ENCODE peak calls at places on chromosomes 6 and 20, in five cellular contexts. U is lower leg skin, C is brain microvascular endothelial cell, E is spleen, Y is GM12865. F is an unnamed sample.

GRCh38 chr6:42978487-42978792 is 541 bp downstream of the PEX6 start:
- DNase-seq in Y (peak), U (no peak), C (peak), E (peak), F (peak)

GRCh38 chr20:48816282-48816860 is 11.4 kb downstream of the PREX1 start:
- DNase-seq in U (no peak), Y (no peak), E (peak), C (no peak), F (no peak)

GRCh38 chr6:153121311-153121710 is 9.8 kb downstream of the RGS17 start:
- DNase-seq in U (no peak), E (no peak), C (no peak), Y (no peak), F (peak)

GRCh38 chr6:14927398-14927797 is 318.5 kb upstream of the JARID2 start:
- DNase-seq in Y (no peak), U (no peak), C (no peak), E (no peak), F (no peak)

GRCh38 chr20:21796059-21796458 is 90.6 kb downstream of the PAX1 start:
- DNase-seq in E (no peak), C (no peak), U (no peak), Y (peak), F (no peak)

GRCh38 chr20:61899971-61900370 is 165.7 kb downstream of the TAF4 start:
- DNase-seq in Y (no peak), U (no peak), E (peak), C (no peak), F (no peak)

GRCh38 chr20:36887779-36888133 is 11.8 kb downstream of the TLDC2 start:
- DNase-seq in Y (no peak), U (no peak), C (no peak), E (no peak), F (peak)

GRCh38 chr6:158665332-158665731 is 15.5 kb downstream of the SYTL3 start:
- DNase-seq in E (peak), Y (no peak), U (no peak), C (no peak), F (no peak)

GRCh38 chr6:14889172-14889571 is 356.7 kb upstream of the JARID2 start:
- DNase-seq in Y (no peak), U (no peak), C (peak), E (no peak), F (peak)

GRCh38 chr6:168333471-168333870 is 13.9 kb upstream of the DACT2 start:
- DNase-seq in C (no peak), U (no peak), Y (no peak), E (no peak), F (no peak)

GRCh38 chr6:117380298-117380697 is 45.4 kb downstream of the ROS1 start:
- DNase-seq in C (no peak), E (no peak), U (no peak), Y (no peak), F (no peak)

GRCh38 chr6:117381749-117382148 is 44.0 kb downstream of the ROS1 start:
- DNase-seq in U (no peak), Y (no peak), E (no peak), C (no peak), F (no peak)

GRCh38 chr6:117389227-117390057 is 36.3 kb downstream of the ROS1 start:
- DNase-seq in U (no peak), E (no peak), Y (no peak), C (no peak), F (peak)

GRCh38 chr6:117387454-117387974 is 38.2 kb downstream of the ROS1 start:
- DNase-seq in Y (no peak), U (no peak), E (no peak), C (no peak), F (no peak)

GRCh38 chr6:117384659-117385058 is 41.1 kb downstream of the ROS1 start:
- DNase-seq in C (no peak), E (no peak), U (no peak), Y (no peak), F (no peak)
- TF ChIP-seq CTCF in C (no peak), E (no peak), U (no peak), Y (no peak), F (no peak)

GRCh38 chr20:1737134-1737533 is 79.6 kb upstream of the SIRPG start:
- DNase-seq in E (no peak), C (no peak), Y (no peak), U (no peak), F (no peak)

GRCh38 chr20:1735417-1736089 is 78.0 kb upstream of the SIRPG start:
- DNase-seq in U (no peak), C (no peak), E (peak), Y (no peak), F (no peak)

GRCh38 chr20:1734269-1734858 is 76.8 kb upstream of the SIRPG start:
- DNase-seq in E (no peak), C (peak), Y (peak), U (no peak), F (peak)
- TF ChIP-seq CTCF in E (peak), C (no peak), Y (peak), U (no peak), F (no peak)

GRCh38 chr6:33958208-33958862 is 154.5 kb upstream of the MLN start:
- DNase-seq in U (no peak), Y (no peak), C (no peak), E (peak), F (no peak)
- TF ChIP-seq CTCF in U (no peak), Y (no peak), C (peak), E (peak), F (no peak)

GRCh38 chr6:90086517-90086916 is 192.2 kb downstream of the GJA10 start:
- DNase-seq in U (no peak), Y (no peak), E (no peak), C (no peak), F (no peak)
- TF ChIP-seq CTCF in U (no peak), Y (no peak), E (no peak), C (peak), F (no peak)

F was measured in foreskin fibroblast.